ENCODE peak calls at places on chromosome 20, in seven cellular contexts. D is mucosa of descending colon, U is substantia nigra, Y is fibroblast of lung, P is choroid plexus epithelial cell, N is adrenal gland, W is colonic mucosa. C is an unnamed sample.
A peak's percentile ranks its signal among the peaks of the same experiment; 100 is the strongest.

GRCh38 chr20:42270539-42270938 is 652.4 kb upstream of the CHD6 start:
- DNase-seq in D (no peak), N (no peak), Y (no peak), U (no peak), W (no peak), P (no peak), C (no peak)

GRCh38 chr20:20364016-20364746 is 3.7 kb upstream of the INSM1 start:
- DNase-seq in U (no peak), N (no peak), W (no peak), D (no peak), P (no peak), Y (no peak), C (no peak)

GRCh38 chr20:22931653-22932052 is 103.5 kb upstream of the SSTR4 start:
- DNase-seq in D (no peak), W (no peak), Y (no peak), P (no peak), U (no peak), N (no peak), C (no peak)

GRCh38 chr20:46696791-46697279 is 7.6 kb upstream of the TP53RK start:
- DNase-seq in W (no peak), D (no peak), U (no peak), N (no peak), P (no peak), Y (no peak), C (no peak)

GRCh38 chr20:3716195-3716834 is 3.9 kb upstream of the SIGLEC1 start:
- DNase-seq in D (no peak), P (peak; percentile 74), N (no peak), W (no peak), Y (peak; percentile 55), U (no peak), C (no peak)

GRCh38 chr20:21214431-21214830 is 88.5 kb downstream of the KIZ start:
- DNase-seq in W (no peak), P (peak; percentile 12), D (no peak), U (no peak), Y (no peak), N (no peak), C (no peak)

GRCh38 chr20:36754656-36755222 is 8.8 kb upstream of the NDRG3 start:
- DNase-seq in U (peak; percentile 25), W (peak; percentile 48), N (peak; percentile 63), P (peak; percentile 93), D (no peak), Y (peak; percentile 95), C (no peak)

GRCh38 chr20:54199721-54200176 is 8.1 kb upstream of the PFDN4 start:
- DNase-seq in D (peak; percentile 70), P (peak; percentile 88), U (peak; percentile 31), W (peak; percentile 85), N (peak; percentile 69), Y (peak; percentile 80), C (peak; percentile 39)

GRCh38 chr20:47929368-47930115 is 144.3 kb upstream of the SULF2 start:
- DNase-seq in U (no peak), W (no peak), D (no peak), N (peak; percentile 24), P (peak; percentile 32), Y (peak; percentile 42), C (no peak)

GRCh38 chr20:39195495-39196129 is 233.5 kb downstream of the DHX35 start:
- DNase-seq in P (no peak), Y (no peak), N (no peak), U (no peak), W (no peak), D (no peak), C (no peak)